ENCODE peak calls at places on chromosomes 12 and 14, in six cellular contexts. Y, U, W, G, I and S are unnamed samples.

GRCh38 chr12:102957339-102958050 is at the start of gene ASCL1:
- DNase-seq in U (peak), I (no peak), G (peak), Y (no peak), W (peak), S (no peak)

GRCh38 chr12:68175566-68176033 is 16.1 kb upstream of the IFNG start:
- DNase-seq in Y (no peak), I (no peak), U (no peak), W (no peak), G (no peak), S (no peak)

GRCh38 chr12:68565391-68565903 is 45.3 kb upstream of the RAP1B start:
- DNase-seq in W (peak), I (peak), Y (no peak), G (peak), U (peak), S (peak)

GRCh38 chr14:68807987-68808386 is 15.1 kb upstream of the ZFP36L1 start:
- DNase-seq in U (no peak), I (no peak), W (no peak), Y (no peak), G (no peak), S (no peak)

GRCh38 chr12:46380397-46380796 is 7.8 kb upstream of the SLC38A2 start:
- DNase-seq in W (no peak), U (no peak), Y (no peak), I (no peak), G (no peak), S (no peak)

GRCh38 chr12:132281021-132281420 is 48.4 kb downstream of the GALNT9 start:
- DNase-seq in Y (peak), W (no peak), U (no peak), G (no peak), I (no peak), S (no peak)

GRCh38 chr14:52950410-52950897 is 396 bp downstream of the FERMT2 start:
- DNase-seq in I (no peak), Y (peak), G (no peak), U (peak), W (peak), S (peak)

GRCh38 chr12:105083551-105084105 is 630 bp downstream of the ALDH1L2 start:
- DNase-seq in Y (peak), U (peak), G (peak), I (peak), W (peak), S (peak)

GRCh38 chr12:94039914-94040313 is 108.5 kb upstream of the PLXNC1 start:
- DNase-seq in W (no peak), G (no peak), U (peak), Y (no peak), I (peak), S (no peak)

GRCh38 chr14:102096569-102097188 is 9.8 kb upstream of the HSP90AA1 start:
- DNase-seq in G (peak), W (peak), I (no peak), Y (peak), U (peak), S (peak)

GRCh38 chr14:24367506-24368214 is at the start of gene NFATC4:
- DNase-seq in W (peak), Y (peak), G (peak), I (peak), U (peak), S (peak)

GRCh38 chr14:68210729-68211299 is 391.2 kb downstream of the RAD51B start:
- DNase-seq in G (peak), U (peak), W (peak), Y (no peak), I (peak), S (peak)

GRCh38 chr12:6952860-6953416 is 1.8 kb downstream of the PTPN6 start:
- DNase-seq in G (no peak), U (no peak), I (no peak), W (no peak), Y (peak), S (no peak)

GRCh38 chr14:30295980-30296379 is 263.0 kb upstream of the G2E3 start:
- DNase-seq in W (no peak), I (no peak), G (no peak), Y (no peak), U (no peak), S (peak)

GRCh38 chr14:81341405-81342180 is 58.5 kb downstream of the STON2 start:
- DNase-seq in G (no peak), I (no peak), Y (no peak), U (no peak), W (no peak), S (no peak)

GRCh38 chr14:24079521-24080141 is 8.3 kb downstream of the CPNE6 start:
- DNase-seq in U (no peak), I (no peak), Y (no peak), G (no peak), W (no peak), S (no peak)

GRCh38 chr14:95876769-95877490 is at the start of gene TUNAR:
- DNase-seq in G (peak), W (no peak), U (no peak), I (no peak), Y (no peak), S (no peak)
- H3K4me3 ChIP-seq in G (no peak), W (no peak), U (peak), I (no peak), Y (no peak), S (no peak)

DNA sequence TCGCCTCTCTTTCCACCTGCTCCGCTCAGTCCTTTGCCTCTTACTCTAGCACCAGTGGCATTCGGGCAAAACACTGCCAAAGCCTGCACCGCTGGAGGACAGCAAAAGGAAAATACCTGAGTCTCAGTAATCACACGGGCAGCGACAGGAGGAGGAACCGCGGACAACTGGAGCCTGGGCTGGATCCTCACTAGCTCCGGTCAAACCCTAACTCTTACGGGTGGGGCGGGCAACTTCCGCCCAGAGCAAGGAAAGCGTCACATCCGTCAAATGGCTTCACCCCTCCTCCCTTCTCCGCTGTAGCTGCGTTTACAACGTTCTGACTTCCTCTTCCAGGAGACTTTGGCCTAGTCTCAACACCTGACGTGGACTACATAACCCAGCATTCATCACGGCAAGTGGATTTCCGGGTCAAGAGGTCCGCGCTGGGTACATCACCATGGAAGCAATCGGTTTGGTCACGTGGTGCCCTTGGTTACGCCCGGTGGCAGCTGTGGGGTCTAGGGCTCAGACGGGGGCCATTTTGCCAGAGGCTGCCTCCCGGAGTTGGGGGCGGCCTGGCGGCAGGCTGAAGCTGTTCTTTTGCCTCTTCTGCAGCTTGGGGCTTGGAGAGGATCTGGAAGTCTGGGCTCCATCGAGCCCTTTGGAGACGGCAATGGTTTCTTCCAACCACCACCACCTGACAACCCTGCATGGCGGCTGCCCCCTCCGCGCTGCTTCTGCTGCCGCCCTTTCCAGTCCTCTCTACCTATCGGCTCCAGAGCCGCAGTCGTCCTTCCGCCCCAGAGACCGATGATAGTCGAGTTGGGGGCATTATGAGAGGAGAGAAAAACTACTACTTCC is at the start of the genes KLHL28 and TOGARAM1:
- DNase-seq in G (peak), U (peak), I (peak), W (peak), Y (peak), S (peak)
- H3K4me3 ChIP-seq in G (peak), U (peak), I (peak), W (peak), Y (peak), S (peak)

DNA sequence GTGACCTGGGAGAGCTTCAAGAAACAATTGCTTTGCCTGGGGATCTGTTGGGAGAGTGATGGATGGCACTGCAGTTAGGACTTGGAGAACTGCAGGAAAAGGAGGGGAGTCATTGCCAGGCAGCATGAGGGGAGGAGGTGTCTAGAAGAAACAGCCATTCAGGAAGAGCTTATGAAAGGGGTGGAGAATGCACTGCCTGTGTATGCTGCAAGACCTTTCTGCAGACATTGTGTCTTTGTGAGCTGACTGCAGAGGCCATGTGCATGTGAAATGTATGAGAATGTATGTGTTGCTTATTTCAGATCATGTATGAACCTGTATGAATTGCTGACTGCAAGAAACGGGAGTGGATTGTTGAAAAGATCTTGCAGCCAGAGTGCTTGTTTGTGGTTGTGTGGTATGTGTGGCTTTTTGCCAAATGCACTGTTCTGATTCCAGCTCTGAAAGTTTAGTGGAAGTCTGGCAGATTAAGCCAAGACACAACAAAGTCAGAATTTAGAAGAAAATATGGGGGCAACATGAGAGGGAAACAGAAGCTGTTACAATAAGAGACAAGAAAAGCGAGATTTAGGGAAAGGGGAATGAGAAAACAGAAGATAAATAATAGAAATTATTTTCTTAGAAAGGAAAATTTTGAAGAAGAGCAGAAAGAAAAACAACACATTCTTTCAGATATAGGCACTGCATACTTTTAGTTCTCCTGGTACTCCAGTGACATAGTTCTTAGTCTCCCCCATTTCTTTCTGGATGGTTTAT is 9.8 kb upstream of the RIMKLB start:
- DNase-seq in I (peak), Y (no peak), U (peak), W (peak), G (peak), S (peak)
- H3K4me3 ChIP-seq in I (no peak), Y (peak), U (no peak), W (peak), G (no peak), S (no peak)

GRCh38 chr14:66365388-66365787 is 120.8 kb upstream of the CCDC196 start:
- DNase-seq in G (no peak), I (no peak), Y (no peak), W (no peak), U (no peak), S (no peak)

GRCh38 chr14:66360526-66360925 is 125.6 kb upstream of the CCDC196 start:
- DNase-seq in G (no peak), Y (no peak), U (no peak), I (no peak), W (no peak), S (no peak)

GRCh38 chr14:66361013-66361412 is 125.2 kb upstream of the CCDC196 start:
- DNase-seq in W (no peak), G (no peak), Y (no peak), U (no peak), I (no peak), S (no peak)

GRCh38 chr14:66359500-66359899 is 126.7 kb upstream of the CCDC196 start:
- DNase-seq in W (peak), U (peak), G (peak), Y (no peak), I (peak), S (peak)
- H3K4me3 ChIP-seq in W (no peak), U (no peak), G (no peak), Y (no peak), I (no peak), S (no peak)

GRCh38 chr12:58367041-58367440 is 425.7 kb downstream of the ATP23 start:
- DNase-seq in U (no peak), G (no peak), Y (no peak), I (no peak), W (no peak), S (peak)
- H3K4me3 ChIP-seq in U (no peak), G (no peak), Y (no peak), I (no peak), W (no peak), S (no peak)